ENCODE peak calls at places on chromosome X, in five cellular contexts. One of them, this sample, is unnamed.

GRCh38 chrX:153853902-153854267 is 23.5 kb upstream of the PDZD4 start:
- DNase-seq in K562: peak; percentile 63
- DNase-seq in GM12878: no peak
- DNase-seq in H1: no peak
- DNase-seq in HepG2: no peak
- DNase-seq in this sample: no peak

GRCh38 chrX:81261576-81261975 is 59.7 kb downstream of the SH3BGRL start:
- DNase-seq in H1: no peak
- DNase-seq in HepG2: peak; percentile 4
- DNase-seq in K562: no peak
- DNase-seq in GM12878: no peak
- DNase-seq in this sample: peak; percentile 2

GRCh38 chrX:40278340-40279090 is 180.8 kb upstream of the BCOR start:
- DNase-seq in HepG2: no peak
- DNase-seq in GM12878: no peak
- DNase-seq in H1: no peak
- DNase-seq in K562: no peak
- DNase-seq in this sample: no peak

GRCh38 chrX:106170318-106170717 is 2.2 kb downstream of the PWWP3B start:
- DNase-seq in K562: no peak
- DNase-seq in HepG2: no peak
- DNase-seq in GM12878: no peak
- DNase-seq in H1: no peak
- DNase-seq in this sample: no peak

GRCh38 chrX:27186671-27187070 is 276.5 kb downstream of the PPP4R3C start:
- DNase-seq in HepG2: peak; percentile 13
- DNase-seq in K562: peak; percentile 37
- DNase-seq in GM12878: peak; percentile 0
- DNase-seq in H1: no peak
- DNase-seq in this sample: no peak

GRCh38 chrX:41167888-41168287 is 82.6 kb downstream of the USP9X start:
- DNase-seq in HepG2: no peak
- DNase-seq in H1: no peak
- DNase-seq in K562: no peak
- DNase-seq in GM12878: no peak
- DNase-seq in this sample: no peak

GRCh38 chrX:14718403-14718802 is 154.5 kb downstream of the FANCB start:
- DNase-seq in H1: no peak
- DNase-seq in GM12878: no peak
- DNase-seq in K562: no peak
- DNase-seq in HepG2: no peak
- DNase-seq in this sample: no peak

GRCh38 chrX:153670748-153671588 is 2.6 kb downstream of the PNCK start:
- DNase-seq in GM12878: no peak
- DNase-seq in H1: no peak
- DNase-seq in HepG2: no peak
- DNase-seq in K562: no peak
- DNase-seq in this sample: no peak

GRCh38 chrX:37712458-37712857 is 26.9 kb downstream of the XK start:
- DNase-seq in K562: no peak
- DNase-seq in HepG2: no peak
- DNase-seq in H1: no peak
- DNase-seq in GM12878: no peak
- DNase-seq in this sample: no peak

GRCh38 chrX:9961750-9962149 is 5.4 kb upstream of the CLDN34 start:
- DNase-seq in HepG2: no peak
- DNase-seq in H1: no peak
- DNase-seq in K562: no peak
- DNase-seq in GM12878: no peak
- DNase-seq in this sample: no peak

GRCh38 chrX:116230136-116230886 is 59.8 kb downstream of the AGTR2 start:
- DNase-seq in GM12878: no peak
- DNase-seq in K562: no peak
- DNase-seq in HepG2: peak; percentile 1
- DNase-seq in H1: no peak
- DNase-seq in this sample: no peak

GRCh38 chrX:111103246-111103645 is 7.3 kb downstream of the PAK3 start:
- DNase-seq in HepG2: no peak
- DNase-seq in H1: no peak
- DNase-seq in K562: no peak
- DNase-seq in GM12878: no peak
- DNase-seq in this sample: no peak

GRCh38 chrX:102765217-102765616 is 44.7 kb downstream of the GPRASP3 start:
- DNase-seq in GM12878: no peak
- DNase-seq in HepG2: no peak
- DNase-seq in H1: no peak
- DNase-seq in K562: no peak
- DNase-seq in this sample: peak; percentile 4

GRCh38 chrX:27565992-27566391 is 24.2 kb upstream of the DCAF8L2 start:
- DNase-seq in H1: no peak
- DNase-seq in GM12878: no peak
- DNase-seq in K562: peak; percentile 51
- DNase-seq in HepG2: peak; percentile 88
- DNase-seq in this sample: no peak

GRCh38 chrX:15336023-15336413 is 695 bp upstream of the PIGA start:
- DNase-seq in GM12878: no peak
- DNase-seq in K562: peak; percentile 16
- DNase-seq in H1: no peak
- DNase-seq in HepG2: no peak
- DNase-seq in this sample: peak; percentile 53

GRCh38 chrX:850471-850916 is 219.9 kb downstream of the SHOX start:
- DNase-seq in K562: no peak
- DNase-seq in H1: peak; percentile 52
- DNase-seq in GM12878: no peak
- DNase-seq in HepG2: peak; percentile 4
- DNase-seq in this sample: no peak

GRCh38 chrX:1618689-1619088 is 3.8 kb downstream of the ASMT start:
- DNase-seq in H1: peak; percentile 58
- DNase-seq in GM12878: no peak
- DNase-seq in K562: no peak
- DNase-seq in HepG2: no peak
- DNase-seq in this sample: no peak

GRCh38 chrX:14032383-14032782 is 2.7 kb upstream of the GEMIN8 start:
- DNase-seq in HepG2: peak; percentile 13
- DNase-seq in K562: peak; percentile 70
- DNase-seq in H1: no peak
- DNase-seq in GM12878: no peak
- DNase-seq in this sample: peak; percentile 23

GRCh38 chrX:113470166-113470565 is 629.5 kb upstream of the AMOT start:
- DNase-seq in HepG2: no peak
- DNase-seq in H1: no peak
- DNase-seq in GM12878: no peak
- DNase-seq in K562: no peak
- DNase-seq in this sample: no peak

GRCh38 chrX:41559662-41560061 is 112.5 kb downstream of the NYX start:
- DNase-seq in K562: peak; percentile 56
- DNase-seq in HepG2: no peak
- DNase-seq in H1: no peak
- DNase-seq in GM12878: no peak
- DNase-seq in this sample: no peak

GRCh38 chrX:109624641-109625311 is at the start of gene KCNE5:
- DNase-seq in K562: no peak
- DNase-seq in H1: peak; percentile 63
- DNase-seq in HepG2: no peak
- DNase-seq in GM12878: no peak
- DNase-seq in this sample: no peak

GRCh38 chrX:39167791-39168190 is 366.5 kb downstream of the MID1IP1 start:
- DNase-seq in HepG2: no peak
- DNase-seq in GM12878: no peak
- DNase-seq in H1: no peak
- DNase-seq in K562: no peak
- DNase-seq in this sample: no peak

GRCh38 chrX:15988661-15989603 is 134.3 kb upstream of the AP1S2 start:
- DNase-seq in H1: no peak
- DNase-seq in GM12878: no peak
- DNase-seq in K562: no peak
- DNase-seq in HepG2: no peak
- DNase-seq in this sample: no peak

GRCh38 chrX:142938793-142939192 is 86.9 kb upstream of the SPANXN4 start:
- DNase-seq in H1: no peak
- DNase-seq in HepG2: no peak
- DNase-seq in K562: no peak
- DNase-seq in GM12878: no peak
- DNase-seq in this sample: no peak
- TF ChIP-seq USF2 in H1: no peak
- TF ChIP-seq USF2 in HepG2: no peak
- TF ChIP-seq USF2 in K562: no peak
- TF ChIP-seq USF2 in GM12878: no peak
- TF ChIP-seq USF2 in this sample: no peak

DNA sequence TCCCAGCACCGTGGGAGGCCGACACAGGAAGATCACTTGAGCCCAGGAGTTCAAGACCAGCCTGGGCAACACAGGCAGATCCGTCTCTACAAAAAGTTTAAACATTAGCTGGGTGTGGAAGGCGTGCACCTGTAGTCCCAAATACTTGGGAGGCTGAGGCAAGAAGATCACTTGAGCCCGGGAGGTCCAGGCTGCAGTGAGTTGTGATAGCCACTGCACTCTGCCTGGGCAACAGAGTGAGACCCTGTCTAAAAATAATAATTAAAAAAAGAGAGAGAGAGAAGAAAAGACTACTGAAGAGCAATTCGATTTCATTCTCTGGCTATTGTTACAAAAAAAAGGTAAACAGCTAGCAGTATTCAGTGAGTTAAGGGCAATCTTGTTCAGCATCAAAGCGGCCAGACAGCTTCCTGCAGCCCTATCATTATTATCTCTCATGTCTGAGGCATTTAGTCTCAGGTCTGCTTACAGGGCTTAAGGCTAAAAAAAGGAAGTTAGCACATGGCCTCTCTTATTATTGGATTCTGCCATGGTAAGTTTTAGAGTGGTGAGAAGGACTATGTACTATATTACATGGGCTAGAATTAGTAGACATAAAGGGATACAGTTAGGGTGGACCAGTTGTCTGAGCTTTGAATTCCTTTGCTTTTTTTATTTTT is 37.9 kb downstream of the ARHGEF6 start:
- DNase-seq in GM12878: no peak
- DNase-seq in H1: no peak
- DNase-seq in K562: peak; percentile 26
- DNase-seq in HepG2: no peak
- DNase-seq in this sample: no peak
- TF ChIP-seq HDAC2 in GM12878: no peak
- TF ChIP-seq HDAC2 in H1: no peak
- TF ChIP-seq HDAC2 in K562: no peak
- TF ChIP-seq HDAC2 in HepG2: no peak
- TF ChIP-seq HDAC2 in this sample: no peak

DNA sequence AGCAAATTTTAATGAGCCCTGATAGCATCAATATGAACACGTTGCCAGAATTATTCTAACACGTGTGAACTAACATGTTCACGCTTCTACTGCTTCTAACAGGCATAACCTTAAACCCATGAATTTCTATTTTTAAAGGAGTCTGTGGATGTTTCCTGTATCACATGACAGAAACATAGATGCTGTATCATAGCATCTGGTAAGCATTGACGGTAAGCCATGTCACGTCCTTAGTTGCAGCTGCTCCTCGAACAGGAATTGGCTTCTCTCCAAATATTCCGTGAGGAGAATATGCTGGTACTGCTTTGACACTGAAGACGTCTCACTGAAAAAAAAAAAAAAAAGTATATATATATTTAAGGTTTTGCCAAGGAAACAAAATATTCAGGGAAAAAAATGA is 105.1 kb upstream of the MXRA5 start:
- DNase-seq in H1: no peak
- DNase-seq in K562: no peak
- DNase-seq in HepG2: no peak
- DNase-seq in GM12878: no peak
- DNase-seq in this sample: no peak
- TF ChIP-seq USF2 in H1: no peak
- TF ChIP-seq USF2 in K562: no peak
- TF ChIP-seq USF2 in HepG2: no peak
- TF ChIP-seq USF2 in GM12878: no peak
- TF ChIP-seq USF2 in this sample: no peak

DNA sequence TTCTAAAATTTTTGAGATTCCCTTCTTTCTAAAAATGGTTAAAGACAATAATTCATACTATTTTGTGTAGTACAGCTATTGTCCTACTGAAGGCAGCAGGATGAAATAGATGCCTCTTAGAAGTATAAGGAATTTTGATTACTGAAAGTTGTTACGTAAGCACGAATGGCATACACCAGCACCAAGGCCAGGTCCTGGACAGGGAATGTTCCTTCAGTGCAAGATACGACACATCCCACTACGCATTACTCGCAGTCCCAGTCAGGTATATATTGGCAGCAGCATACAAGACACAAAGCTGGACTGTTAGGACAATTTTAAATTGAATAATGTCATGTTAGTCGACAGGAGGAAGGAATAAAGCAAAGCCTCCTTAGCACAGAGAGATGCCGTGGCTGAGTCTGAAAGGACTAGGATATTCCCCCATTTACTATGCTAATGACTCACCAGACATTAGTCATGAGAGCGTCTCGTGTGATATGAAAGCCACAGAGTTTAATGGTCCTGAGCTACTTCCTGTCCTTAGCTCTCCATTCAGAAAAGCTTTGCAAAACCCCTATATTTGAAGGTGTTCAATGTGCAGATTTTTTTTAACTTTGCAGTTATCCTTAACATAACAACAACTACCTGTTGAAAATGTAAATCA is 504.3 kb downstream of the FAM133A start:
- DNase-seq in H1: no peak
- DNase-seq in K562: no peak
- DNase-seq in GM12878: no peak
- DNase-seq in HepG2: no peak
- DNase-seq in this sample: peak; percentile 2
- TF ChIP-seq HDAC2 in H1: no peak
- TF ChIP-seq HDAC2 in K562: no peak
- TF ChIP-seq HDAC2 in GM12878: no peak
- TF ChIP-seq HDAC2 in HepG2: no peak
- TF ChIP-seq HDAC2 in this sample: no peak